ENCODE peak calls at places on chromosome 1, in eight cellular contexts. N, W, M, B, G, K, C and V are unnamed samples.

GRCh38 chr1:152397474-152397873 is 16.6 kb downstream of the CRNN start:
- DNase-seq in C (no peak), G (no peak), B (peak), K (no peak), M (no peak), W (no peak), N (no peak), V (peak)

GRCh38 chr1:50350868-50351267 is 72.4 kb downstream of the DMRTA2 start:
- DNase-seq in C (no peak), K (no peak), W (no peak), G (no peak), N (no peak), M (no peak), B (no peak), V (no peak)

GRCh38 chr1:224331326-224331725 is 1.4 kb upstream of the NVL start:
- DNase-seq in W (no peak), M (no peak), G (no peak), C (no peak), N (no peak), K (no peak), B (no peak), V (no peak)

GRCh38 chr1:39729030-39729429 is 9.7 kb upstream of the PPIE start:
- DNase-seq in B (no peak), G (no peak), C (no peak), M (no peak), N (no peak), K (no peak), W (no peak), V (no peak)

GRCh38 chr1:8078176-8078671 is 52.1 kb upstream of the ERRFI1 start:
- DNase-seq in B (no peak), C (no peak), N (no peak), M (no peak), G (no peak), K (no peak), W (no peak), V (no peak)

GRCh38 chr1:220007438-220007837 is 38.9 kb downstream of the EPRS1 start:
- DNase-seq in B (no peak), N (no peak), W (no peak), C (no peak), K (no peak), M (no peak), G (no peak), V (no peak)

GRCh38 chr1:193325042-193325441 is 138.6 kb upstream of the B3GALT2 start:
- DNase-seq in N (no peak), M (no peak), B (no peak), G (no peak), K (no peak), C (no peak), W (no peak), V (no peak)

GRCh38 chr1:116377564-116378529 is 4.8 kb downstream of the ATP1A1 start:
- DNase-seq in M (no peak), N (peak), W (peak), K (peak), G (peak), B (peak), C (no peak), V (peak)

GRCh38 chr1:201653238-201653637 is 114.3 kb downstream of the NAV1 start:
- DNase-seq in N (no peak), K (no peak), W (no peak), M (no peak), C (no peak), G (no peak), B (no peak), V (no peak)

GRCh38 chr1:200359610-200360163 is 50.1 kb downstream of the ZNF281 start:
- DNase-seq in K (no peak), C (no peak), W (no peak), G (no peak), M (no peak), B (no peak), N (no peak), V (no peak)